ENCODE peak calls at places on chromosomes 7 and 10, in four cellular contexts. X is stomach, D is activated T-cell treated with anti-CD3 and anti-CD28 coated beads for 1 hour, T is iris pigment epithelial cell. V is an unnamed sample.

GRCh38 chr7:158924956-158925355 is 68.6 kb downstream of the DYNC2I1 start:
- DNase-seq in X (no peak), D (no peak), T (peak; percentile 72), V (no peak)

GRCh38 chr10:7436490-7437100 is 25.8 kb upstream of the SFMBT2 start:
- DNase-seq in X (no peak), D (no peak), T (no peak), V (no peak)

GRCh38 chr10:132684164-132684891 is 101.6 kb downstream of the NKX6-2 start:
- DNase-seq in X (no peak), D (no peak), T (peak; percentile 62), V (peak; percentile 27)

GRCh38 chr7:35241431-35241830 is 12.5 kb downstream of the TBX20 start:
- DNase-seq in X (no peak), D (no peak), T (no peak), V (no peak)

GRCh38 chr7:137169282-137169698 is 174.2 kb downstream of the PTN start:
- DNase-seq in X (peak; percentile 28), D (no peak), T (peak; percentile 80), V (peak; percentile 73)

GRCh38 chr10:4834896-4835405 is 8.9 kb downstream of the AKR1E2 start:
- DNase-seq in X (no peak), D (no peak), T (no peak), V (no peak)

GRCh38 chr7:139619367-139619657 is 95.8 kb downstream of the CLEC2L start:
- DNase-seq in X (no peak), D (no peak), T (peak; percentile 56), V (peak; percentile 8)

GRCh38 chr10:19316204-19316870 is 267.7 kb downstream of the MALRD1 start:
- DNase-seq in X (no peak), D (no peak), T (no peak), V (no peak)

GRCh38 chr7:34939175-34939574 is 98.1 kb downstream of the DPY19L1 start:
- DNase-seq in X (no peak), D (no peak), T (peak; percentile 97), V (no peak)

GRCh38 chr7:83271212-83272099 is 108.8 kb upstream of the PCLO start:
- DNase-seq in X (no peak), D (no peak), T (peak; percentile 67), V (no peak)

GRCh38 chr10:11148131-11148530 is 130.5 kb downstream of the CELF2 start:
- DNase-seq in X (no peak), D (no peak), T (no peak), V (no peak)

GRCh38 chr7:5452937-5453540 is 29.4 kb upstream of the TNRC18 start:
- DNase-seq in X (no peak), D (no peak), T (peak; percentile 70), V (no peak)

GRCh38 chr10:10209152-10209551 is 808.5 kb upstream of the CELF2 start:
- DNase-seq in X (no peak), D (no peak), T (peak; percentile 73), V (no peak)